ENCODE peak calls at places on chromosomes 13 and 19, in nine cellular contexts. X is IMR-90, Z is fibroblast of lung, R is hepatocyte, F is tibial artery, E is heart right ventricle, S is A673, I is uterus, G is psoas muscle. N is an unnamed sample.

GRCh38 chr13:50123862-50124535 is 108.8 kb downstream of the KCNRG start:
- DNase-seq in R (peak), Z (peak), I (peak), X (peak), G (peak), E (peak), S (peak), F (peak), N (no peak)

GRCh38 chr13:43472344-43472743 is 314.4 kb downstream of the ENOX1 start:
- DNase-seq in S (no peak), G (no peak), E (no peak), I (no peak), X (no peak), R (no peak), F (no peak), Z (no peak), N (no peak)

GRCh38 chr19:15532779-15533521 is 24.6 kb downstream of the CYP4F22 start:
- DNase-seq in I (no peak), X (no peak), Z (no peak), F (no peak), S (no peak), E (no peak), G (no peak), R (no peak), N (no peak)

GRCh38 chr13:57045816-57046691 is 94.7 kb upstream of the PRR20A start:
- DNase-seq in R (peak), I (no peak), X (no peak), E (no peak), S (peak), F (no peak), G (no peak), Z (peak), N (no peak)

GRCh38 chr19:10461047-10461949 is 41.0 kb downstream of the PDE4A start:
- DNase-seq in X (peak), F (peak), R (peak), I (peak), Z (peak), S (peak), E (peak), G (peak), N (peak)

GRCh38 chr19:47035127-47035494 is 13.3 kb downstream of the TMEM160 start:
- DNase-seq in X (no peak), G (no peak), S (peak), F (no peak), I (no peak), Z (no peak), R (no peak), E (no peak), N (no peak)

GRCh38 chr19:40801449-40802299 is 2.7 kb downstream of the EGLN2 start:
- DNase-seq in G (no peak), X (no peak), S (no peak), E (no peak), I (no peak), F (no peak), R (no peak), Z (no peak), N (no peak)

GRCh38 chr19:45467115-45467455 is 711 bp upstream of the FOSB start:
- DNase-seq in E (no peak), F (no peak), X (no peak), Z (no peak), S (no peak), I (no peak), G (no peak), R (peak), N (no peak)

GRCh38 chr13:88142653-88143052 is 471.5 kb downstream of the SLITRK5 start:
- DNase-seq in S (no peak), G (no peak), E (no peak), Z (no peak), X (no peak), R (no peak), F (no peak), I (no peak), N (no peak)

GRCh38 chr13:75818181-75819110 is 182.3 kb downstream of the LMO7 start:
- DNase-seq in Z (no peak), R (no peak), I (no peak), G (no peak), F (no peak), S (no peak), X (no peak), E (no peak), N (no peak)

GRCh38 chr19:19137556-19138109 is 645 bp downstream of the TMEM161A start:
- DNase-seq in X (no peak), G (peak), Z (no peak), R (no peak), I (peak), E (no peak), S (no peak), F (no peak), N (no peak)

GRCh38 chr19:1495799-1496713 is 5.1 kb downstream of the REEP6 start:
- DNase-seq in S (no peak), X (no peak), I (no peak), R (no peak), G (no peak), E (no peak), F (no peak), Z (no peak), N (no peak)

GRCh38 chr19:30342901-30343300 is 29.3 kb upstream of the ZNF536 start:
- DNase-seq in X (no peak), Z (no peak), I (no peak), E (no peak), R (no peak), F (no peak), S (no peak), G (no peak), N (no peak)

GRCh38 chr13:107375701-107376350 is 807.9 kb upstream of the ARGLU1 start:
- DNase-seq in E (no peak), Z (no peak), G (no peak), F (no peak), I (no peak), R (no peak), X (no peak), S (no peak), N (no peak)

GRCh38 chr19:51398096-51398704 is 7.8 kb upstream of the C19orf84 start:
- DNase-seq in F (no peak), S (peak), R (peak), X (peak), E (no peak), G (no peak), I (no peak), Z (peak), N (no peak)

GRCh38 chr19:43809762-43810696 is 7.8 kb upstream of the LYPD5 start:
- DNase-seq in F (no peak), I (no peak), E (no peak), Z (peak), X (peak), G (no peak), R (peak), S (peak), N (no peak)

GRCh38 chr13:64248371-64249065 is 2832.9 kb upstream of the PCDH20 start:
- DNase-seq in E (no peak), F (no peak), I (no peak), G (no peak), R (no peak), S (no peak), Z (no peak), X (peak), N (no peak)

GRCh38 chr13:55664178-55664577 is 1476.5 kb upstream of the PRR20A start:
- DNase-seq in E (no peak), X (no peak), Z (no peak), R (no peak), I (no peak), F (no peak), S (no peak), G (no peak), N (no peak)

GRCh38 chr13:77810430-77810829 is 108.2 kb downstream of the EDNRB start:
- DNase-seq in S (peak), I (no peak), R (no peak), G (no peak), F (no peak), Z (peak), X (peak), E (no peak), N (no peak)

GRCh38 chr13:52452470-52452869 is 2.0 kb upstream of the VPS36 start:
- DNase-seq in X (no peak), S (no peak), F (no peak), G (no peak), I (no peak), E (no peak), Z (no peak), R (no peak), N (no peak)

GRCh38 chr13:101323601-101324000 is 92.7 kb downstream of the NALCN start:
- DNase-seq in I (no peak), G (no peak), Z (no peak), R (no peak), X (no peak), S (no peak), F (no peak), E (no peak), N (no peak)

GRCh38 chr13:27954406-27954851 is 14.7 kb downstream of the CDX2 start:
- DNase-seq in R (peak), E (no peak), I (no peak), S (no peak), F (no peak), X (no peak), Z (no peak), G (no peak), N (no peak)

GRCh38 chr13:74560325-74560724 is 426.1 kb upstream of the KLF12 start:
- DNase-seq in F (no peak), R (no peak), X (no peak), G (no peak), Z (no peak), I (no peak), E (no peak), S (no peak), N (no peak)

GRCh38 chr13:96898212-96898611 is 96.1 kb downstream of the OXGR1 start:
- DNase-seq in E (no peak), Z (no peak), X (no peak), R (no peak), F (no peak), S (peak), I (no peak), G (no peak), N (no peak)

GRCh38 chr13:39603424-39603947 is 493 bp upstream of the LHFPL6 start:
- DNase-seq in Z (peak), I (peak), E (no peak), S (peak), F (no peak), G (no peak), X (peak), R (peak), N (no peak)

GRCh38 chr13:107266657-107267056 is 698.7 kb upstream of the ARGLU1 start:
- DNase-seq in R (no peak), G (no peak), I (no peak), Z (no peak), S (no peak), E (no peak), F (no peak), X (no peak), N (no peak)

GRCh38 chr13:32229443-32229842 is 85.7 kb downstream of the ZAR1L start:
- DNase-seq in E (no peak), S (no peak), F (no peak), G (no peak), X (peak), Z (no peak), R (no peak), I (no peak), N (no peak)

GRCh38 chr13:44471686-44472085 is 98.1 kb downstream of the SERP2 start:
- DNase-seq in F (no peak), I (no peak), X (peak), E (no peak), R (no peak), Z (peak), G (no peak), S (no peak), N (no peak)

GRCh38 chr19:39127812-39128510 is 2.4 kb downstream of the PAK4 start:
- DNase-seq in S (no peak), I (no peak), F (no peak), R (no peak), X (no peak), G (no peak), E (no peak), Z (no peak), N (no peak)

GRCh38 chr19:18274303-18274775 is at the start of gene IQCN:
- DNase-seq in E (no peak), Z (peak), X (no peak), G (peak), F (peak), R (peak), I (peak), S (no peak), N (no peak)

GRCh38 chr19:9836021-9836420 is 903 bp downstream of the PIN1 start:
- DNase-seq in F (no peak), X (peak), E (no peak), G (no peak), S (peak), Z (peak), I (no peak), R (no peak), N (no peak)

GRCh38 chr19:4972509-4973230 is 3.8 kb downstream of the KDM4B start:
- DNase-seq in I (no peak), E (no peak), Z (peak), F (no peak), X (peak), G (peak), S (no peak), R (no peak), N (no peak)

GRCh38 chr13:73228546-73228945 is 169.7 kb downstream of the KLF5 start:
- DNase-seq in X (peak), R (peak), S (peak), F (no peak), E (no peak), I (no peak), G (no peak), Z (no peak), N (no peak)

GRCh38 chr19:900302-901111 is 7.2 kb downstream of the RNU6-9 start:
- DNase-seq in I (no peak), G (peak), Z (no peak), X (no peak), S (peak), E (no peak), F (no peak), R (no peak), N (no peak)

GRCh38 chr13:30715357-30715756 is 20.0 kb upstream of the ALOX5AP start:
- DNase-seq in E (no peak), R (no peak), S (no peak), F (no peak), X (no peak), Z (no peak), I (no peak), G (no peak), N (no peak)

GRCh38 chr13:38577048-38577447 is 109.8 kb upstream of the FREM2 start:
- DNase-seq in X (no peak), F (no peak), S (peak), I (no peak), E (no peak), Z (peak), R (peak), G (no peak), N (no peak)

GRCh38 chr19:55252760-55253159 is 6.1 kb downstream of the PPP6R1 start:
- DNase-seq in X (no peak), Z (no peak), I (no peak), S (no peak), G (peak), F (no peak), R (no peak), E (no peak), N (no peak)
- H3K27ac ChIP-seq in X (no peak), Z (no peak), I (no peak), S (no peak), G (no peak), F (no peak), R (no peak), E (peak), N (no peak)

GRCh38 chr19:42228640-42229039 is 8.5 kb downstream of the ZNF526 start:
- DNase-seq in I (no peak), X (no peak), Z (no peak), G (no peak), F (no peak), S (no peak), R (no peak), E (no peak), N (no peak)
- H3K4me3 ChIP-seq in I (no peak), X (no peak), Z (no peak), G (no peak), F (no peak), S (no peak), R (no peak), E (no peak), N (no peak)

GRCh38 chr19:48415869-48416268 is 22.4 kb downstream of the GRIN2D start:
- DNase-seq in R (no peak), E (no peak), S (no peak), X (no peak), G (no peak), F (no peak), Z (no peak), I (no peak), N (no peak)

GRCh38 chr19:48419158-48419920 is 25.9 kb downstream of the GRIN2D start:
- DNase-seq in F (peak), I (no peak), X (peak), S (peak), E (no peak), Z (peak), G (peak), R (no peak), N (peak)

GRCh38 chr19:48421548-48421947 is 24.2 kb upstream of the GRWD1 start:
- DNase-seq in R (no peak), G (no peak), E (no peak), Z (no peak), S (no peak), F (no peak), I (peak), X (no peak), N (no peak)

GRCh38 chr19:48417436-48417835 is 24.0 kb downstream of the GRIN2D start:
- DNase-seq in I (no peak), R (no peak), S (no peak), G (no peak), Z (no peak), X (no peak), E (no peak), F (no peak), N (no peak)

GRCh38 chr19:48418317-48419064 is 25.0 kb downstream of the GRIN2D start:
- DNase-seq in I (no peak), G (no peak), R (no peak), Z (no peak), F (no peak), X (peak), E (no peak), S (no peak), N (no peak)
- TF ChIP-seq CTCF in I (no peak), G (no peak), R (no peak), Z (peak), F (no peak), X (peak), E (no peak), S (no peak), N (no peak)

GRCh38 chr19:16896913-16897571 is 8.2 kb downstream of the F2RL3 start:
- DNase-seq in S (peak), F (peak), E (peak), G (peak), X (peak), R (peak), I (peak), Z (peak), N (peak)
- H3K27ac ChIP-seq in S (peak), F (peak), E (peak), G (peak), X (peak), R (peak), I (peak), Z (peak), N (peak)

DNA sequence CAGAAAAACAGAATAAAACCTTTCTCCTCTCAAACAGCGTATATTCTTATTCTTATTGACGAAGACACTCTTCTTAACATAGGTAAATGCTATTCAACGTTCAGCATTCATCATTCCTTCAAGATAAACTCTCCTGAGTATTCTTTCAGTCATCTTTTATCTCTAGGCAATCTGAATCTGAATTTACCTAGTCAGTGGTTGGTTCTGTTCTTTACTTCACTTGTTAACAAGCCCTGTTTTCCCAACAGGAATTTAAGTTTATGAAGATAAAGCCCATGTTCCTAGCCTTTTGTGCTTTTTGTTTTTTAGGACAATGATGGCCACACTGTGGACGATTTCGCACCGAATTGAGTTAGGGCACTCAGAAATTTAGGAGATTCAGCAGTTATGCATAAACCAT is 3.2 kb downstream of the ELF1 start:
- DNase-seq in Z (no peak), G (no peak), F (no peak), R (no peak), S (no peak), E (no peak), X (no peak), I (no peak), N (no peak)
- H3K4me3 ChIP-seq in Z (no peak), G (no peak), F (no peak), R (no peak), S (no peak), E (no peak), X (no peak), I (no peak), N (no peak)

GRCh38 chr13:98044301-98044700 is 90.8 kb downstream of the IPO5 start:
- DNase-seq in Z (no peak), E (no peak), X (no peak), F (no peak), S (no peak), G (no peak), I (no peak), R (no peak), N (no peak)

GRCh38 chr13:98050041-98050466 is 92.8 kb upstream of the FARP1 start:
- DNase-seq in X (peak), I (no peak), Z (peak), G (no peak), E (no peak), S (no peak), R (peak), F (no peak), N (no peak)

GRCh38 chr13:98052412-98052811 is 90.5 kb upstream of the FARP1 start:
- DNase-seq in E (no peak), S (no peak), Z (no peak), I (no peak), G (no peak), X (no peak), R (no peak), F (no peak), N (no peak)

GRCh38 chr13:98048263-98048662 is 94.6 kb upstream of the FARP1 start:
- DNase-seq in F (no peak), G (no peak), E (no peak), I (no peak), R (no peak), Z (no peak), S (no peak), X (no peak), N (no peak)
- TF ChIP-seq CTCF in F (no peak), G (no peak), E (no peak), I (no peak), R (no peak), Z (no peak), S (no peak), X (no peak), N (no peak)

GRCh38 chr13:34816118-34816517 is 126.0 kb upstream of the NBEA start:
- DNase-seq in I (no peak), G (no peak), E (no peak), S (no peak), Z (no peak), R (no peak), F (no peak), X (no peak), N (no peak)
- H3K27ac ChIP-seq in I (peak), G (no peak), E (no peak), S (no peak), Z (no peak), R (peak), F (peak), X (no peak), N (no peak)

DNA sequence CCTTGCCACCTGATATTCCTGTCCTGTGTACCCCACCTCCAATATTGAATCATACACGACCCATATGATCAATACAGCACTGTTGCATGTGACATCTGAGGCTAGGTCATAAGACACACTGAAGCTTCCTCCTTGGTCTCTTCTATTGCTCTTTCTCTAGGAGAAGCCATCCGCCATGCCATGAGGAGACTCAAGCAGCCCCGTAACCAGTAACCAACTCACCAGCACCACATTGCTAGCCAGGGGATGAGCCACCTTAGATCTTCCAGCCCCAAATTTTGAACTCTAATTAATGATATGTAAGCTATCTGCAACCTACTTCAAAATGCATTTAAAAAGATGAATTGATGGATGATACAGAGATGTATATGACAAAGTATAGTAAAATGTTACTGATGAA is 28.6 kb downstream of the ZNF557 start:
- DNase-seq in X (no peak), E (no peak), Z (no peak), G (no peak), S (no peak), R (no peak), I (no peak), F (no peak), N (no peak)
- H3K4me3 ChIP-seq in X (no peak), E (peak), Z (no peak), G (peak), S (no peak), R (peak), I (no peak), F (no peak), N (peak)

GRCh38 chr19:3700242-3701032 is at the start of gene PIP5K1C:
- DNase-seq in X (peak), I (peak), S (peak), R (peak), Z (peak), E (peak), G (peak), F (peak), N (peak)
- TF ChIP-seq CTCF in X (peak), I (peak), S (peak), R (peak), Z (peak), E (peak), G (peak), F (peak), N (peak)

N was measured in left ventricle myocardium inferior.